ENCODE peak calls at places on chromosomes 4 and X, in four cellular contexts. I, R, Z and K are unnamed samples.

GRCh38 chr4:38007645-38008044 is 47.4 kb downstream of the PTTG2 start:
- DNase-seq in I (no peak), R (no peak), Z (no peak), K (no peak)

GRCh38 chr4:143488684-143489083 is 24.8 kb upstream of the SMARCA5 start:
- DNase-seq in I (no peak), R (no peak), Z (peak; percentile 28), K (no peak)

GRCh38 chr4:95124906-95125504 is 367.2 kb downstream of the BMPR1B start:
- DNase-seq in I (peak; percentile 7), R (peak; percentile 81), Z (peak; percentile 70), K (peak; percentile 61)

GRCh38 chr4:183989471-183989870 is 84.4 kb downstream of the STOX2 start:
- DNase-seq in I (no peak), R (no peak), Z (no peak), K (no peak)

GRCh38 chr4:21013501-21013900 is 313.2 kb downstream of the PACRGL start:
- DNase-seq in I (no peak), R (no peak), Z (peak; percentile 4), K (no peak)

GRCh38 chrX:105695451-105695850 is 126.9 kb upstream of the NRK start:
- DNase-seq in I (no peak), R (no peak), Z (peak; percentile 84), K (peak; percentile 59)

GRCh38 chr4:52037730-52038108 is 380 bp downstream of the SGCB start:
- DNase-seq in I (no peak), R (peak; percentile 12), Z (peak; percentile 26), K (peak; percentile 22)

GRCh38 chr4:177489847-177490246 is 47.6 kb upstream of the AGA start:
- DNase-seq in I (no peak), R (no peak), Z (no peak), K (no peak)

GRCh38 chr4:7717161-7717560 is 222.5 kb downstream of the AFAP1 start:
- DNase-seq in I (no peak), R (no peak), Z (no peak), K (no peak)

GRCh38 chrX:102154900-102155805 is 624 bp downstream of the BEX5 start:
- DNase-seq in I (no peak), R (no peak), Z (no peak), K (no peak)

GRCh38 chr4:4578981-4579380 is 37.1 kb upstream of the STX18 start:
- DNase-seq in I (no peak), R (no peak), Z (no peak), K (no peak)

GRCh38 chr4:122968227-122968812 is 45.9 kb upstream of the NUDT6 start:
- DNase-seq in I (no peak), R (no peak), Z (peak; percentile 77), K (no peak)

GRCh38 chr4:170853422-170854021 is 763.8 kb upstream of the AADAT start:
- DNase-seq in I (peak; percentile 4), R (peak; percentile 36), Z (peak; percentile 59), K (peak; percentile 34)

GRCh38 chrX:47145408-47146120 is 543 bp downstream of the RBM10 start:
- DNase-seq in I (no peak), R (no peak), Z (no peak), K (no peak)

GRCh38 chrX:8254386-8254785 is 83.3 kb upstream of the VCX2 start:
- DNase-seq in I (no peak), R (no peak), Z (peak; percentile 3), K (no peak)

GRCh38 chr4:182307746-182308145 is 64.5 kb downstream of the TENM3 start:
- DNase-seq in I (no peak), R (no peak), Z (peak; percentile 40), K (peak; percentile 83)

GRCh38 chrX:118595501-118596042 is 100.0 kb downstream of the DOCK11 start:
- DNase-seq in I (no peak), R (no peak), Z (no peak), K (no peak)

GRCh38 chrX:9794495-9794894 is 8.3 kb downstream of the SHROOM2 start:
- DNase-seq in I (no peak), R (no peak), Z (no peak), K (no peak)

GRCh38 chrX:120244395-120244734 is 6.2 kb upstream of the ZBTB33 start:
- DNase-seq in I (no peak), R (no peak), Z (no peak), K (no peak)

GRCh38 chr4:5098176-5098575 is 46.9 kb downstream of the STK32B start:
- DNase-seq in I (no peak), R (no peak), Z (no peak), K (no peak)

GRCh38 chrX:50799531-50799961 is 14.4 kb downstream of the SHROOM4 start:
- DNase-seq in I (no peak), R (peak; percentile 6), Z (no peak), K (peak; percentile 51)

GRCh38 chr4:48780867-48781219 is 764 bp upstream of the FRYL start:
- DNase-seq in I (no peak), R (no peak), Z (no peak), K (no peak)

GRCh38 chr4:103144926-103145325 is 45.3 kb upstream of the BDH2 start:
- DNase-seq in I (no peak), R (no peak), Z (no peak), K (no peak)

GRCh38 chrX:123731258-123731986 is 1.4 kb downstream of the THOC2 start:
- DNase-seq in I (no peak), R (no peak), Z (peak; percentile 24), K (peak; percentile 17)

GRCh38 chrX:40279091-40279430 is 181.3 kb upstream of the BCOR start:
- DNase-seq in I (no peak), R (no peak), Z (no peak), K (no peak)

DNA sequence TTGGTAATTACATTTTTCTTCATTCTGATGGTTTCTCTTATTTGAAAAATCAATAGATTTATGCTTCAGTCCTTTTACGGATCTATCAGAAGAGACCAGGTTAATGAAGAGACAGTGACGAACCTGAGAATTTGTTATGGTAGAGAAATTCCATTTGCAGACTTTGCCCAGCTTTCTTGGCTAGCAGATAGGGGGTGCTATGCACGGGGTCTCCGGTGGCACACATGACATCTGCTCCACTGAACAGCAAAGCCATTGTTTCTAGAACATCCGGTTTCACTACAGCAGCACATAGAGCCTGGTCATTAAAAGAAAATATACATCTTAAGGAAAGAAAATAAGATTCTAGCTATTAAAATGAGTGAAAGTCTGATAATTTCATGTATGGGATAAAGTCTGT is 85.1 kb downstream of the ARAP2 start:
- DNase-seq in I (no peak), R (no peak), Z (no peak), K (no peak)
- TF ChIP-seq CTCF in I (peak; percentile 11), R (no peak), Z (peak; percentile 39), K (no peak)

DNA sequence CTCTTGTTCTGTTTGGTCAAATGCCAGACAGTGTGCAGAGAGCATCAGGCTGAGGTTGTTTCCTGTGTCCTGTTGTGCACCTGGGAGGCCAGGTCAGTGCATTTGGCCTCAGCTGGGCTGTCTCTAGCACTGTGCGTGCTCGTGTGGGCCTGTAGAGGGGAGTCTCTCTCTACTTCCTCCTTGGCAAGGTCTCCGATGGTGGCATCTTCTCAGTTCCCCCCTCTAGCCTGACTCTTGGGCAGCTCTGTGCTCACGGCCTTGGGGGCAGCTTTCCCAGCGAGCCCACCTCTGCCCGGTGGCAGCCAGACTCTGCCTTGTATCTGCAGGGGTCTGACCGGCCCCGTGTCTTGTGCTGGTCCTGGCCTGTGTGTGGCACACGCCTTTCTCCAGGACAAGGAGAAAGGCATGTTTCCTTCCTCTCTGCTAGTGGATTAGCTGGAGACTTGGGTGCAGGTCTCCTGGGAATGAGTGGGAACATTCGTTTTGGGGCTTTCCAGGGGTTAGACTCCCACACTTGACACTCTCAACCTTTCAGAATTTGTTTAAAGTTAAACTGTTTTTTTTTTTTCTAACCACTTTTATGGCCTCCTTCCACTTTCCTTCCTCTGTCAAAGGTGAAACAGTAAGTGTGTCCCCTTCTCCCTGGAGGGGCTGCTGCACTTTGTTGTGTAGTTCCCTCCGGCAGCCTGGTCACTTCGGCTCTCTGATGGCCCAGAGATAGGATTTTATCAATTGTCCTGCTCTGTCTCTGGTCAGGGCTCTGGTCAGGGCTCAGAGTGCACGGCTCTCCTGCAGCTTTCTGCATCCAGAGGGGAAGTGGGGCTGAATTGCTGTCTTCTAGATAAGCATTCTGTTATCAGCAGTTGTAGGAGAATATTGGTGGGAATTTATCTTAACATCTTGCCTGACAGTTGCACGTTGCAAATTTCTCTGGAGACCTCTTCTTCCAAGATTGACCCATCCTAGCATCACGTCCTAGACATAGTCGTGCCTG is 62.5 kb downstream of the FAM193A start:
- DNase-seq in I (no peak), R (peak; percentile 10), Z (no peak), K (no peak)
- TF ChIP-seq CTCF in I (no peak), R (no peak), Z (no peak), K (no peak)

GRCh38 chrX:154840856-154841255 is 6.4 kb upstream of the SMIM9 start:
- DNase-seq in I (peak; percentile 48), R (peak; percentile 54), Z (peak; percentile 67), K (peak; percentile 8)
- TF ChIP-seq CTCF in I (peak; percentile 56), R (peak; percentile 58), Z (peak; percentile 69), K (no peak)

GRCh38 chrX:1246816-1247215 is 21.8 kb upstream of the CSF2RA start:
- DNase-seq in I (peak; percentile 32), R (peak; percentile 88), Z (peak; percentile 82), K (peak; percentile 26)

GRCh38 chrX:1248381-1249061 is 20.1 kb upstream of the CSF2RA start:
- DNase-seq in I (no peak), R (peak; percentile 50), Z (no peak), K (peak; percentile 7)

GRCh38 chrX:1239681-1240142 is 27.3 kb upstream of the CRLF2 start:
- DNase-seq in I (no peak), R (no peak), Z (no peak), K (no peak)

GRCh38 chrX:1242901-1243402 is 25.7 kb upstream of the CSF2RA start:
- DNase-seq in I (no peak), R (peak; percentile 59), Z (peak; percentile 39), K (peak; percentile 6)

GRCh38 chrX:1244164-1245076 is 24.2 kb upstream of the CSF2RA start:
- DNase-seq in I (no peak), R (peak; percentile 56), Z (peak; percentile 6), K (no peak)
- TF ChIP-seq CTCF in I (no peak), R (peak; percentile 54), Z (peak; percentile 32), K (no peak)

DNA sequence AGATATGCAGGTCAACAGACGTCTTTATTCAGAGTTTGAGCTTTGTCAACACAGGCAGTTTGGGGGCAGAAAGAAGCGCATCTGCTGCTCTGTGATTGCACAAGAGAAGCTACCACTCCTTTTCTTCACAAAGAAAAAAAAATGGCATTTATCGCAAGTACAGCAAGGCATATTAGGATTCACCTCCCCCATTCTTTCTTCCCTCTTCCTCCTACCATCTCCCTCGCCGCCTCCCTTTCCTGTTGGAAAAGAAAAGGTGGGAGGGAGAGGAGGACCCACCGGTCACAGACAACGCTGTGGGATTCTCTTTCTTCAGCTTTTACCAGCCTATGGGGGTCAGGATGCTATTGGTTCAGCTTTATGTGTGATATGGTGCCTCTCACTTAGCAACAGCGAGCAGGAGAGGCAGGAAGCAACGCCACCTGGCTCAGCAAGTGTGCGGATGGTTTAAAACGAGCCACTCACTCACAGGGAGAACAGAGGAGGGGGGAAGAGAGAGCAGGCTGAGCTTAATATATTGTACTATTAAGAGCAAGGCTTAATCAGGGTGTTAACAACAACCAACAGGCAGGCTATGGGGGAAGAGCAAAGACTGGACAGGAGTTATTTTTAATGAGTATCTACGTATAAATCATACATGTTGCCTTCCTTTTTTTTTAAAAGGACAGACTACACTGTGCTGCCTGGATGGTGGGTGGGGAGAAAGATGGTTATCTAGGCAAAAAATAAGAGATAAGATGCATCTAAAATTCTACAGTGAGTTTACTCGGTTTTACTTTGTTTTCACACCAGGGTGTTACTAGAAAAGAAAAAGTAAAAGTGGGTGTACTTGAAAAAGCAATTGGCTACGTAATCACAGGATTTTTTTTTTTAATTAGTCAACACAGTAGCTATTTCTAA is 104.7 kb downstream of the MAML3 start:
- DNase-seq in I (no peak), R (peak; percentile 91), Z (peak; percentile 62), K (no peak)
- TF ChIP-seq CTCF in I (peak; percentile 2), R (no peak), Z (no peak), K (no peak)